ENCODE peak calls at places on chromosomes 16 and 17, in four cellular contexts. U is heart right ventricle, Q is tibial artery, N is neuronal stem cell. P is an unnamed sample. For H3K9me3, the result is how much of the 10 kb centered on the place peaks cover.

GRCh38 chr17:68080411-68081150 is 45.0 kb downstream of the KPNA2 start:
- DNase-seq in N (no peak), Q (no peak), U (no peak), P (no peak)

GRCh38 chr17:59607817-59608403 is 11.8 kb upstream of the CLTC start:
- DNase-seq in N (no peak), U (no peak), Q (no peak), P (no peak)

GRCh38 chr16:836221-836620 is 35.7 kb upstream of the GNG13 start:
- DNase-seq in N (no peak), U (no peak), Q (no peak), P (no peak)

GRCh38 chr16:79528281-79528680 is 72.3 kb downstream of the MAF start:
- DNase-seq in U (no peak), N (no peak), Q (no peak), P (no peak)

GRCh38 chr17:12789976-12790805 is 893 bp downstream of the ARHGAP44 start:
- DNase-seq in Q (no peak), U (peak), N (peak), P (no peak)

GRCh38 chr17:81684442-81684911 is 666 bp downstream of the HGS start:
- DNase-seq in N (no peak), U (no peak), Q (peak), P (no peak)

GRCh38 chr17:39634384-39634871 is 2.5 kb upstream of the STARD3 start:
- DNase-seq in U (no peak), N (no peak), Q (no peak), P (no peak)

GRCh38 chr17:5237541-5238016 is 2.9 kb upstream of the SCIMP start:
- DNase-seq in U (no peak), N (peak), Q (peak), P (no peak)

GRCh38 chr17:31724026-31724425 is 135.0 kb downstream of the COPRS start:
- DNase-seq in U (no peak), Q (no peak), N (no peak), P (no peak)

GRCh38 chr17:80531400-80531799 is 13.2 kb upstream of the RPTOR start:
- DNase-seq in Q (no peak), U (no peak), N (no peak), P (no peak)

GRCh38 chr17:7313890-7314718 is 1.1 kb downstream of the GPS2 start:
- DNase-seq in Q (no peak), U (no peak), N (no peak), P (no peak)

GRCh38 chr16:168424-168823 is 2.6 kb downstream of the HBM start:
- DNase-seq in N (no peak), Q (no peak), U (no peak), P (no peak)

GRCh38 chr17:59601130-59601529 is 18.6 kb upstream of the CLTC start:
- DNase-seq in U (no peak), N (no peak), Q (no peak), P (no peak)

GRCh38 chr17:50360716-50361115 is 12.3 kb downstream of the MRPL27 start:
- DNase-seq in N (no peak), U (no peak), Q (no peak), P (no peak)

GRCh38 chr16:21646721-21647561 is 5.5 kb downstream of the IGSF6 start:
- DNase-seq in U (no peak), N (no peak), Q (no peak), P (peak)

GRCh38 chr17:18259621-18260331 is 686 bp upstream of the MIEF2 start:
- DNase-seq in Q (no peak), N (no peak), U (no peak), P (no peak)

GRCh38 chr16:88817785-88818609 is 6.3 kb upstream of the APRT start:
- DNase-seq in N (no peak), U (no peak), Q (no peak), P (no peak)

GRCh38 chr16:48109496-48109895 is 46.3 kb downstream of the ABCC12 start:
- DNase-seq in N (peak), U (no peak), Q (no peak), P (no peak)

GRCh38 chr17:45284176-45285140 is 22.6 kb upstream of the SPATA32 start:
- DNase-seq in U (peak), Q (no peak), N (no peak), P (no peak)

GRCh38 chr17:70892527-70892926 is 723.2 kb downstream of the KCNJ2 start:
- DNase-seq in Q (no peak), U (no peak), N (no peak), P (no peak)

GRCh38 chr17:70882504-70882903 is 713.2 kb downstream of the KCNJ2 start:
- DNase-seq in Q (no peak), U (no peak), N (no peak), P (no peak)

GRCh38 chr17:70891301-70891700 is 722.0 kb downstream of the KCNJ2 start:
- DNase-seq in U (no peak), Q (no peak), N (no peak), P (no peak)

GRCh38 chr17:70881093-70881492 is 711.8 kb downstream of the KCNJ2 start:
- DNase-seq in U (no peak), Q (no peak), N (no peak), P (no peak)

GRCh38 chr17:70886648-70887047 is 717.3 kb downstream of the KCNJ2 start:
- DNase-seq in U (no peak), N (no peak), Q (no peak), P (no peak)
- H3K9me3 ChIP-seq in U (under half), N (under half), Q (under half), P (under half)

DNA sequence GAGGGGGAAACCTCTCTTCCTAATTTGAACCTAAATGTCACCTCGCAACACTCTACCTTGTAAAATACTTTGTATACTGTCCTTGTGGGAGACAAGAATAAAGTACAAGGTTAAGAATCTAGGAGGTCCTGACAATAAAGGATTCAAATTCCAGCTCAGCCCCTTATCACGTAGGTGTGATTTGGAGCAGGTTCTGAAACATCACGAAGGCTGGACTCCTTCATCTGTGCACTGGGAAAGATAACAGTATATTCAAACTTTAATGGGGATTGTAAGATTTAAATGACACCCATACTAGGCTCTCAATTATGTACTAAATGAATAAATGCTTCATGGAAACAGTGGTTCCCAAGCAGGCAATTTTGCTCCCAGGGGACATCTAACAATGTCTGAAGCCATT is 2.1 kb downstream of the TXNDC11 start:
- DNase-seq in Q (no peak), U (no peak), N (no peak), P (no peak)
- H3K9me3 ChIP-seq in Q (under half), U (under half), N (under half), P (under half)

GRCh38 chr16:35200662-35201061 is 1741.2 kb downstream of the TP53TG3F start:
- DNase-seq in N (no peak), Q (no peak), U (no peak), P (no peak)

GRCh38 chr16:35208001-35208935 is 1748.9 kb downstream of the TP53TG3F start:
- DNase-seq in Q (no peak), U (no peak), N (no peak), P (no peak)

GRCh38 chr16:35207059-35207999 is 1747.9 kb downstream of the TP53TG3F start:
- DNase-seq in U (no peak), N (no peak), Q (no peak), P (no peak)

GRCh38 chr16:35201151-35201550 is 1741.7 kb downstream of the TP53TG3F start:
- DNase-seq in U (no peak), Q (no peak), N (no peak), P (no peak)

DNA sequence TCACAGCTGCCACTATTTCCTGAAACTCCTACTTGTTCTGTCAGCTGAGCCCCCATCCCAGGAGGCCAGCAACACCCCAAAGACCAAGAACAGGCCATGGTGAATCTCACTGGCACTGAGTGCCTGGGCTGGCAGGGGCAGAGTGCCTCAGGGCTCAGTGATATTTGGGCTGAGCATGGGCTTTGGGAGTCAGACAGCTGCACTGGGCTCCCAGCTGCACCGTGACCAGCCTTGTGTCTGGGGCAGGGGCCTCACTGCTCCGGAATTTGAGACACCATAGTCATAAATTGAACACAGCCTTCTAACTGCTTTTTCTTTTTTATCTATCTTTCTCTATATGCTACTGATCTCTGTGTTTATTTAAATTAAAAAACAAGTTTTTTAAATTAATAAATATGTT is 1744.2 kb downstream of the TP53TG3F start:
- DNase-seq in N (no peak), Q (no peak), U (no peak), P (no peak)
- H3K9me3 ChIP-seq in N (under half), Q (under half), U (under half), P (under half)

GRCh38 chr16:64738321-64738960 is 383.4 kb downstream of the CDH11 start:
- DNase-seq in U (no peak), N (no peak), Q (no peak), P (no peak)
- H3K9me3 ChIP-seq in U (under half), N (under half), Q (under half), P (under half)

DNA sequence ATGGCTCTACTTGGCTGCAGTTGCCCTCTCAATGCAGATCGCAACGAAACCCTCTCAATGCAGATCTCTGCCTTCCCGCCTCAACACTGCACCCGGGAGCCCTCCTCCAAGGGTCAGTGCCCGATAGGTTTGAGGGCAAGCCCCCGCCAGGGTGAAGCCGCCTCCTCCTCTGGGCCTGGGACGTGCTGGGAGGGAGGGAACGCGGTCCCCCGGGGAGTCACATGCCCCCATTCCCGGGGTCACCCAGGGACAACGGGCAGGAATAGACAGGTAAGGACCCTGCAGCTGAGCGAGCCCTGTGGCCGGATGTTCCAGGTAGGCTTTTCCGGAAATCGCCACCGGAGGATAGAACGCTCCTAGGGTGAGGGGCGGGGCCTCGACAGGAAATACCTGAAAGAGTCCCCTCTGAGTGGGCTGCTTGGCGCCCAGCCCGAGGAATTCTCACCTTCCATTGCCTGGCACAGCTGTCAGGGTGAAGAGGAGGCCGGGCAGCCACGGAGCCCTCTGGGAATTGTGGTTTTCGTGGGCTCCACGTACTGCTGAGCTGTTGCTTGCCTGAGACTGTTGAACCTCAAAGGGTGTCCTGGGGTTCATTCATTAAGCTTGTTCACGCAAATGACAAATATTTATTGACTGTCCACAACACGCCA is 12.8 kb downstream of the ZNF174 start:
- DNase-seq in Q (no peak), N (no peak), U (no peak), P (no peak)
- H3K9me3 ChIP-seq in Q (half or more), N (under half), U (half or more), P (under half)

GRCh38 chr16:35440875-35441274 is 1981.5 kb downstream of the TP53TG3F start:
- DNase-seq in N (no peak), Q (no peak), U (no peak), P (no peak)
- H3K9me3 ChIP-seq in N (under half), Q (under half), U (under half), P (under half)

GRCh38 chr16:35746963-35747657 is 2287.7 kb downstream of the TP53TG3F start:
- DNase-seq in U (no peak), Q (no peak), N (no peak), P (no peak)
- H3K9me3 ChIP-seq in U (under half), Q (under half), N (under half), P (under half)

DNA sequence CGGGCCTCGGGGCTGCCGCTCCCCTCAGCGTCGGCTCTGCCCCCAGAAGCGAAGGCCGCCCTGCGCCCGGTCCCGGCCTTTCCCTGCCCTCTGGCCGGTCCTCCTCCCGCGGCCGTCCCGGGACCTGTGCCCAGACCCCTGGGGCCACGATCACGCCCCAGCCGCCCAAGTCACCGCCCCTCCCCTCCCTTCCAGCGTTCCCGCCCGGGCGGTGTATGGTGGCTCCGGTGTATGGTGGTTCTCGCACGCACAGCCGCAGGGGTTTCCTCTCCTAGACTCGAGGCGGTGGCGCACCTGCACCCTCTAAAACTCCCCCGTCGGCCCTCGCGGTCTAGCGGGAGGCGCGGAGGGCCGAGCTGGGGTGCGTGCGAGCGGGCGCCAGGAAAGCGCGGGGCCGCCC is 10.0 kb downstream of the TIGD7 start:
- DNase-seq in N (no peak), Q (no peak), U (no peak), P (no peak)
- H3K9me3 ChIP-seq in N (half or more), Q (half or more), U (half or more), P (under half)

DNA sequence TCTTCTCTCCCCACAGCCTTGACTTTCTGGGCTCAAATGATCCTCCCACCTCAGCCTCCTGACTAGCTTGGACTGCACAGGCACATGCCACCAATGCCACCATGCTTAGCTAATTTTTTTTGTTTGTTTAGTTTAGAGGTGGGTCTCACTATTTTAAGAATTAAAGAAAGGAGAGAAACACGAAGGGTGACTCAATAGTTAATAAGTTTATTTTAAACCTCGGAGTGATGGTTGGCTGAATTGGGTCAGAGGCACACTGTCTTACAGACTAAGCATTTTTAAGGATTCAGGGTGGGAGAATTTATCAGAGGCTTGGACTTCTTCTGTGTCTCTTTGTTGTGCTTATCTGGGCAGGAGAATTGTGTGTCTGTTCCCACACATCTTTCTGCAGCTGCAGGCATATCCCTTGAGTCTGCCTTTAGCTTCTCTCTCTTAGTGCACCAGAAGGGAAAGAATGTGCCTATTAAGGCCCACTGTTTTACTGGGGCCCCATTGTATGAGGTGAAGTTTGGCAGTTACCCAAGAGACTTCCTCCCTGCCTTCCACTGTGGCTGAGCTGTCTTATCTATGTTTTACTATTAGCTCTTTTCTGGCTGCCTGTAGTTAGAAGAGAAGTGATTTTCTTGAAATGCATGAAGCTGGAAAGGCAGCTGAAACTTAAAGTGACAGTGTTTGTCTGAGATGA is 2172.0 kb downstream of the TP53TG3F start:
- DNase-seq in U (no peak), Q (no peak), N (no peak), P (no peak)
- H3K9me3 ChIP-seq in U (under half), Q (under half), N (under half), P (under half)